ENCODE peak calls at places on chromosomes 16 and 17, in seven cellular contexts. O is mesendoderm, M is H9, V is IMR-90, H is neuronal stem cell, N is mesenchymal stem cell, I is H1. G is an unnamed sample.
A peak's percentile ranks its signal among the peaks of the same experiment; 100 is the strongest.

GRCh38 chr17:37373530-37374159 is 2.1 kb upstream of the C17orf78 start:
- DNase-seq in V (peak; percentile 87), H (peak; percentile 69), I (peak; percentile 67), M (peak; percentile 89), O (peak; percentile 93), N (peak; percentile 86), G (peak; percentile 74)

GRCh38 chr17:32588982-32589381 is 102.2 kb downstream of the CDK5R1 start:
- DNase-seq in V (no peak), M (peak; percentile 71), N (no peak), H (no peak), O (peak; percentile 63), I (no peak), G (peak; percentile 27)

GRCh38 chr16:58418601-58419000 is 26.3 kb downstream of the GINS3 start:
- DNase-seq in N (no peak), M (no peak), O (no peak), I (no peak), H (no peak), V (peak; percentile 27), G (no peak)

GRCh38 chr17:45372325-45372869 is 55.6 kb upstream of the MAP3K14 start:
- DNase-seq in V (peak; percentile 20), H (no peak), M (peak; percentile 40), I (no peak), O (peak; percentile 34), N (peak; percentile 36), G (peak; percentile 49)

GRCh38 chr16:81397058-81397878 is 47.3 kb upstream of the CMIP start:
- DNase-seq in N (no peak), H (no peak), O (no peak), V (no peak), M (no peak), I (no peak), G (no peak)

GRCh38 chr17:4483012-4483840 is 15.5 kb upstream of the SPNS2 start:
- DNase-seq in V (no peak), N (no peak), I (no peak), O (peak; percentile 92), H (no peak), M (no peak), G (peak; percentile 92)

GRCh38 chr17:17675925-17676534 is 5.2 kb upstream of the RAI1 start:
- DNase-seq in I (no peak), O (peak; percentile 77), V (peak; percentile 52), N (peak; percentile 59), M (peak; percentile 64), H (no peak), G (no peak)

GRCh38 chr17:11608396-11608795 is 10.1 kb downstream of the DNAH9 start:
- DNase-seq in V (no peak), I (no peak), H (no peak), O (no peak), M (no peak), N (no peak), G (no peak)

GRCh38 chr16:87921236-87921773 is 15.0 kb downstream of the CA5A start:
- DNase-seq in I (no peak), N (no peak), M (no peak), V (no peak), O (no peak), H (no peak), G (no peak)

GRCh38 chr16:54097774-54098173 is 188.8 kb downstream of the IRX3 start:
- DNase-seq in M (no peak), H (no peak), O (no peak), V (no peak), I (no peak), N (no peak), G (no peak)

GRCh38 chr17:1727876-1728630 is 3.5 kb downstream of the WDR81 start:
- DNase-seq in V (no peak), I (no peak), O (no peak), H (no peak), N (no peak), M (no peak), G (no peak)

DNA sequence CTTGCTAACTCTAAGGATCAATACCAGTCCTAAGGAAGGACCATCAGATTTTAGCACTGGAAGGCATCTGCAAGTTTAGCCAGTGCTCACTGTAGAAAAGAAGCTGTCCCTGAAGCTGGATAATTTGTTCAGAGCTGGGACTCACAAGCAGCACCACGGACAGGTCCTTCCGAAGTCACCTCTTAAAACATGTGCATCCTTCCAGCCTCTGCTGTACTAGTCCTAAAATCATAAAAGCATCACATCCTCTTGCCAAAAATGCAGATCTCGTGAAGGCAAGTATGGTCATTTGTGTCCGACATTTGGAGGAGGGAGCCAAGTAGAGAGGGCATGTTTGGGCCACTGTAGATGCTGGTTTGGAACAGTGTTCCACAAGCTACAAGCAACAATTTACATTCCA is 506.9 kb downstream of the RBFOX1 start:
- DNase-seq in N (no peak), V (no peak), O (peak; percentile 23), I (no peak), H (peak; percentile 17), M (no peak), G (no peak)
- H4K8ac ChIP-seq in N (no peak overlapping the region), V (no peak overlapping the region), O (no peak overlapping the region), I (no peak overlapping the region), H (no peak overlapping the region), M (no peak overlapping the region), G (no peak overlapping the region)

DNA sequence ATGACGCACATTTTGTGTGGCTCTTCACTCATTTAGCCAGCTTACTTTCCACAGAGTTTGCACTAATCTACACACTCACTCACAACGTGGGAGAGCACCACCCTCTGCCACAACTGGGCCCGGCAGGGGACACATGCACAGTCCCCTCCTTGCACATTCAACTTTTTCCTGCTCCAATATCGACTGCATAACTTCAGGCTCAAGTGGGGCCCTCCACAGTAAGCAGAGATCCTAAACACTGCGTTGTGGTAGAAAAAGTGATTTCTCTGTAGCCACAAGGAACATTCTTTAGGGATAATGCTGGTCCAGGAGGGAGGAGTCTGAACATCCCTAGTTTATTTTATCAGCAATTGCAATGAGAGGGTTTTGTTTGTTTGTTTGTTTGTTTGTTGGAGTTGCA is 40.0 kb downstream of the MRPS23 start:
- DNase-seq in V (no peak), I (no peak), M (peak; percentile 10), N (no peak), H (no peak), O (no peak), G (no peak)
- H4K8ac ChIP-seq in V (no peak overlapping the region), I (no peak overlapping the region), M (no peak overlapping the region), N (no peak overlapping the region), H (no peak overlapping the region), O (no peak overlapping the region), G (no peak overlapping the region)

GRCh38 chr16:85166699-85167588 is 54.7 kb upstream of the CIBAR2 start:
- DNase-seq in I (no peak), H (no peak), V (no peak), N (no peak), M (no peak), O (no peak), G (peak; percentile 45)

GRCh38 chr16:85164838-85165516 is 52.7 kb upstream of the CIBAR2 start:
- DNase-seq in I (no peak), H (no peak), N (no peak), O (no peak), V (no peak), M (no peak), G (no peak)

GRCh38 chr16:85167589-85168537 is 55.6 kb upstream of the CIBAR2 start:
- DNase-seq in N (no peak), I (no peak), H (no peak), V (no peak), M (no peak), O (peak; percentile 78), G (no peak)

GRCh38 chr16:85165781-85166180 is 53.5 kb upstream of the CIBAR2 start:
- DNase-seq in N (no peak), M (no peak), O (no peak), H (no peak), V (no peak), I (no peak), G (no peak)

GRCh38 chr16:85166281-85166680 is 54.0 kb upstream of the CIBAR2 start:
- DNase-seq in I (no peak), V (peak; percentile 36), M (no peak), O (no peak), H (no peak), N (no peak), G (no peak)
- H4K8ac ChIP-seq in I (no peak overlapping the region), V (no peak overlapping the region), M (no peak overlapping the region), O (no peak overlapping the region), H (no peak overlapping the region), N (no peak overlapping the region), G (no peak overlapping the region)

DNA sequence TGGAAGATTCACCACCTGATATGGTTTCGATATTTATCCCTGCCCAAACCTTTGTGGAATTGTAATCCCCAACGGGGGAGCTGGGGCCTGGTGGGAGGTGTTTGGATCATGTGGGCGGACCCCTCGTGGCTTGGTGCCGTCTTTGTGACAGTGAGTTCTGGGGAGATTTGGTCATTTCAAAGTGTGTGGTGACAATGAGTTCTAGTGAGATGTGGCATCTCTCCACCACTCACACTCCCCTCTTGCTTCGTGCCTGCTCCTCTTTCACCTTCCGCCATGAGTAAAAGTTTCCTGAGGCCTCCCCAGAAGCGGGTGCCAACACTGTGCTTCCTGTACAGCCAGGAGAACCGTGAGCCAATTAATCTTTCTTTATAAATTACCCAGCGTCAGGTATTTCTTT is 9.7 kb downstream of the CCDC57 start:
- DNase-seq in V (no peak), O (no peak), I (no peak), N (no peak), H (no peak), M (no peak), G (no peak)
- H4K8ac ChIP-seq in V (no peak overlapping the region), O (no peak overlapping the region), I (no peak overlapping the region), N (no peak overlapping the region), H (no peak overlapping the region), M (no peak overlapping the region), G (no peak overlapping the region)

DNA sequence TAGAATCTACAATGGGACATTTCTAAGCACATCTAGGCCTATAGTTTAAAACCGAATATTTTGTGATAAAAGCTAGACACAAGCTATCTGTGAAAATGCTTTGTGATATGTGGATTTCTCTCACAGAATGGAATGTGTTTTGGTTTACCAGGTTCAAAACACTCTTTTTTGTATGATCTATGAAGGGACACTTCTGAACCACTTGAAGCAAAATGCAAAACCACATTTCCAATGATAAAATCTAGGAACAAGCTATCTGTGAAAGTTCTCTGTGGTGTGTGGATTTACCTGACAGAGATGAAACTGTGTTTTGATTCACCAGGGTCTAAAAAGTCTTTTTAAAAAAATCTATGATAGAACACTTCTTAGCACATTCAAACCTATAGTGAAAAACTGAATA is 2192.4 kb downstream of the TP53TG3F start:
- DNase-seq in N (no peak), H (no peak), M (no peak), I (no peak), O (no peak), V (no peak), G (no peak)
- H4K8ac ChIP-seq in N (no peak overlapping the region), H (no peak overlapping the region), M (no peak overlapping the region), I (no peak overlapping the region), O (no peak overlapping the region), V (no peak overlapping the region), G (no peak overlapping the region)

DNA sequence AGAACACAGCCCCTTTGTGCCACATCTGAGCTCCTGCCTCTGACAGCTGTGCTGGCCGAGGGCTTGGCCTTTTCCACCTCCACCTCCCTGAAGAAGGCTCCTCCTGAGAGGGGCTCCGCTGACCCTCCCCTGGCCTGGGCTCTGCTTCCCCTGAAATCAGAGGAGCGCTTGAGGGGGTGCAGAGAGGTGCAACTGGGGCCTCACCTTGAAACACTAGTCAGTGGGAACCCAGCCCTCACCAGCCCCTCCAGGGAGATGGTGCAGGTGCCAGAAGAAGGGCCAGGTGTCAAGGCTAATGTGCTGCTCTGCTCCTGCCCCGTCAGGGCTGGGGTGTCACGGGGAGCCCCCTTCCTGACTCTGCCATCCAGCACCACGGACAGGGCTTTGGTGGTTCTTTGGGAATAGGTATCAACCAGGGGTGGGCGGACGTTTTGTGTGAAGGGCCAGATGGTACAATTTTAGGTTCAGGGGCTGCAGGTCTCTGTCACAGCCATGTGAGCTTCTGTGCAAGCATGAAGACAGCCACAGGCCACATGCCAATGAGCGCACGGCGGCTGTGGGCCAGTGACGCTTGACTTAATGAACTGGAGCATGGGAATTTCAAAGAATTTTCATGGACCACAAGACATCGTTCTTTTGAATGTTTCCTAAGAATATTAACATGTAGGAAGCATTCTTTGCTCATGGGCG is 2.1 kb upstream of the ZG16B start:
- DNase-seq in V (no peak), I (no peak), O (no peak), N (no peak), H (no peak), M (no peak), G (peak; percentile 95)
- H4K8ac ChIP-seq in V (no peak overlapping the region), I (no peak overlapping the region), O (no peak overlapping the region), N (no peak overlapping the region), H (no peak overlapping the region), M (no peak overlapping the region), G (no peak overlapping the region)